ENCODE peak calls at places on chromosome 5, in four cellular contexts. One of them, this sample, is unnamed.

GRCh38 chr5:69137807-69138206 is 29.1 kb upstream of the CCNB1 start:
- DNase-seq in CD4-positive, alpha-beta T cell: no peak
- DNase-seq in progenitor cell of endocrine pancreas: no peak
- DNase-seq in upper lobe of right lung: no peak
- DNase-seq in this sample: no peak

GRCh38 chr5:172730222-172730621 is 40.8 kb downstream of the DUSP1 start:
- DNase-seq in CD4-positive, alpha-beta T cell: no peak
- DNase-seq in progenitor cell of endocrine pancreas: no peak
- DNase-seq in upper lobe of right lung: no peak
- DNase-seq in this sample: no peak

GRCh38 chr5:150461231-150461630 is 11.7 kb upstream of the RPS14 start:
- DNase-seq in CD4-positive, alpha-beta T cell: no peak
- DNase-seq in progenitor cell of endocrine pancreas: no peak
- DNase-seq in upper lobe of right lung: no peak
- DNase-seq in this sample: no peak

GRCh38 chr5:6088706-6089105 is 289.6 kb downstream of the MED10 start:
- DNase-seq in CD4-positive, alpha-beta T cell: no peak
- DNase-seq in progenitor cell of endocrine pancreas: no peak
- DNase-seq in upper lobe of right lung: no peak
- DNase-seq in this sample: no peak

GRCh38 chr5:93328833-93329232 is 252.2 kb downstream of the NR2F1-AS1 start:
- DNase-seq in CD4-positive, alpha-beta T cell: no peak
- DNase-seq in progenitor cell of endocrine pancreas: no peak
- DNase-seq in upper lobe of right lung: no peak
- DNase-seq in this sample: no peak

GRCh38 chr5:117701067-117701466 is 1126.4 kb upstream of the SEMA6A start:
- DNase-seq in CD4-positive, alpha-beta T cell: no peak
- DNase-seq in progenitor cell of endocrine pancreas: no peak
- DNase-seq in upper lobe of right lung: no peak
- DNase-seq in this sample: no peak

GRCh38 chr5:56152437-56152836 is 80.7 kb downstream of the ANKRD55 start:
- DNase-seq in CD4-positive, alpha-beta T cell: no peak
- DNase-seq in progenitor cell of endocrine pancreas: no peak
- DNase-seq in upper lobe of right lung: no peak
- DNase-seq in this sample: no peak

GRCh38 chr5:33008751-33009418 is 297.8 kb downstream of the NPR3 start:
- DNase-seq in CD4-positive, alpha-beta T cell: no peak
- DNase-seq in progenitor cell of endocrine pancreas: no peak
- DNase-seq in upper lobe of right lung: no peak
- DNase-seq in this sample: no peak

GRCh38 chr5:119816055-119816454 is 186.7 kb downstream of the FAM170A start:
- DNase-seq in CD4-positive, alpha-beta T cell: no peak
- DNase-seq in progenitor cell of endocrine pancreas: no peak
- DNase-seq in upper lobe of right lung: no peak
- DNase-seq in this sample: no peak

GRCh38 chr5:133526368-133526767 is 86.0 kb downstream of the FSTL4 start:
- DNase-seq in CD4-positive, alpha-beta T cell: no peak
- DNase-seq in progenitor cell of endocrine pancreas: no peak
- DNase-seq in upper lobe of right lung: no peak
- DNase-seq in this sample: no peak

GRCh38 chr5:93735378-93735777 is 6.0 kb downstream of the POU5F2 start:
- DNase-seq in CD4-positive, alpha-beta T cell: no peak
- DNase-seq in progenitor cell of endocrine pancreas: no peak
- DNase-seq in upper lobe of right lung: no peak
- DNase-seq in this sample: no peak

GRCh38 chr5:135007749-135008363 is 26.2 kb downstream of the PITX1 start:
- DNase-seq in CD4-positive, alpha-beta T cell: no peak
- DNase-seq in progenitor cell of endocrine pancreas: no peak
- DNase-seq in upper lobe of right lung: no peak
- DNase-seq in this sample: no peak

GRCh38 chr5:128378196-128378595 is 159.8 kb downstream of the FBN2 start:
- DNase-seq in CD4-positive, alpha-beta T cell: no peak
- DNase-seq in progenitor cell of endocrine pancreas: no peak
- DNase-seq in upper lobe of right lung: no peak
- DNase-seq in this sample: no peak

GRCh38 chr5:61701877-61702602 is 370.0 kb downstream of the ZSWIM6 start:
- DNase-seq in CD4-positive, alpha-beta T cell: no peak
- DNase-seq in progenitor cell of endocrine pancreas: no peak
- DNase-seq in upper lobe of right lung: no peak
- DNase-seq in this sample: no peak

GRCh38 chr5:10863763-10864383 is 102.8 kb upstream of the DAP start:
- DNase-seq in CD4-positive, alpha-beta T cell: peak
- DNase-seq in progenitor cell of endocrine pancreas: no peak
- DNase-seq in upper lobe of right lung: no peak
- DNase-seq in this sample: peak

GRCh38 chr5:121949885-121950284 is 11.9 kb upstream of the SRFBP1 start:
- DNase-seq in CD4-positive, alpha-beta T cell: no peak
- DNase-seq in progenitor cell of endocrine pancreas: peak
- DNase-seq in upper lobe of right lung: no peak
- DNase-seq in this sample: peak

GRCh38 chr5:108637110-108637509 is 110.6 kb upstream of the FER start:
- DNase-seq in CD4-positive, alpha-beta T cell: no peak
- DNase-seq in progenitor cell of endocrine pancreas: no peak
- DNase-seq in upper lobe of right lung: no peak
- DNase-seq in this sample: no peak

GRCh38 chr5:5421149-5421960 is 1.1 kb upstream of the ICE1 start:
- DNase-seq in CD4-positive, alpha-beta T cell: no peak
- DNase-seq in progenitor cell of endocrine pancreas: no peak
- DNase-seq in upper lobe of right lung: no peak
- DNase-seq in this sample: peak

GRCh38 chr5:140221697-140222223 is 46.8 kb downstream of the CYSTM1 start:
- DNase-seq in CD4-positive, alpha-beta T cell: no peak
- DNase-seq in progenitor cell of endocrine pancreas: no peak
- DNase-seq in upper lobe of right lung: no peak
- DNase-seq in this sample: no peak

GRCh38 chr5:91119265-91119664 is 263.9 kb downstream of the ARRDC3 start:
- DNase-seq in CD4-positive, alpha-beta T cell: no peak
- DNase-seq in progenitor cell of endocrine pancreas: no peak
- DNase-seq in upper lobe of right lung: no peak
- DNase-seq in this sample: no peak

GRCh38 chr5:35285011-35285410 is 54.7 kb upstream of the PRLR start:
- DNase-seq in CD4-positive, alpha-beta T cell: no peak
- DNase-seq in progenitor cell of endocrine pancreas: no peak
- DNase-seq in upper lobe of right lung: no peak
- DNase-seq in this sample: no peak

GRCh38 chr5:129104910-129105455 is 10.4 kb downstream of the ISOC1 start:
- DNase-seq in CD4-positive, alpha-beta T cell: no peak
- DNase-seq in progenitor cell of endocrine pancreas: no peak
- DNase-seq in upper lobe of right lung: no peak
- DNase-seq in this sample: no peak

GRCh38 chr5:173710528-173710927 is 94.1 kb upstream of the BOD1 start:
- DNase-seq in CD4-positive, alpha-beta T cell: no peak
- DNase-seq in progenitor cell of endocrine pancreas: no peak
- DNase-seq in upper lobe of right lung: peak
- DNase-seq in this sample: no peak

GRCh38 chr5:54986269-54986654 is 869 bp upstream of the ESM1 start:
- DNase-seq in CD4-positive, alpha-beta T cell: no peak
- DNase-seq in progenitor cell of endocrine pancreas: no peak
- DNase-seq in upper lobe of right lung: no peak
- DNase-seq in this sample: no peak

GRCh38 chr5:36398137-36398536 is 96.4 kb upstream of the RANBP3L start:
- DNase-seq in CD4-positive, alpha-beta T cell: no peak
- DNase-seq in progenitor cell of endocrine pancreas: no peak
- DNase-seq in upper lobe of right lung: no peak
- DNase-seq in this sample: no peak

GRCh38 chr5:110333384-110333783 is 393.1 kb downstream of the TMEM232 start:
- DNase-seq in CD4-positive, alpha-beta T cell: no peak
- DNase-seq in progenitor cell of endocrine pancreas: no peak
- DNase-seq in upper lobe of right lung: no peak
- DNase-seq in this sample: peak
- TF ChIP-seq CTCF in CD4-positive, alpha-beta T cell: no peak
- TF ChIP-seq CTCF in progenitor cell of endocrine pancreas: peak
- TF ChIP-seq CTCF in upper lobe of right lung: no peak
- TF ChIP-seq CTCF in this sample: peak

DNA sequence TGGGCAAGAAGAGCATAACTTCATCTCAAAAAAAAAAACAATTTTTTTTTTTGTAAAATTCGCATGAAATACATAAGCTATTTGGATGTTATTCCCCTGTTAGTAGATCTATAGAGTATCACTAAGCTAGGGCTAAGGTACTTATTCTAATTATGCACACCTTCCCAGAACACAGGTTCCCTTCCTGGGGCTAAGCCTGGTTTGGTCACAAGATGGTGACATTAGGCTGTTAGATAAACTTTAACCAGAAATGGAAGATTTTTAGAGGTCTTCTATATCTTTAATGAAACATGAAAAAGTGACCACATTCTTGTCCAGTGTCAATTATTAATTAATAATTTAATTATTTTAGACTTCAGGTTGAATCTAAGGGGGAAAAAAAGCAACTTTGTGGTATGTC is 433.5 kb downstream of the CDH18 start:
- DNase-seq in CD4-positive, alpha-beta T cell: no peak
- DNase-seq in progenitor cell of endocrine pancreas: no peak
- DNase-seq in upper lobe of right lung: no peak
- DNase-seq in this sample: no peak
- TF ChIP-seq CTCF in CD4-positive, alpha-beta T cell: no peak
- TF ChIP-seq CTCF in progenitor cell of endocrine pancreas: peak
- TF ChIP-seq CTCF in upper lobe of right lung: no peak
- TF ChIP-seq CTCF in this sample: no peak

GRCh38 chr5:16437974-16438373 is 27.6 kb downstream of the ZNF622 start:
- DNase-seq in CD4-positive, alpha-beta T cell: no peak
- DNase-seq in progenitor cell of endocrine pancreas: no peak
- DNase-seq in upper lobe of right lung: no peak
- DNase-seq in this sample: no peak
- TF ChIP-seq CTCF in CD4-positive, alpha-beta T cell: no peak
- TF ChIP-seq CTCF in progenitor cell of endocrine pancreas: no peak
- TF ChIP-seq CTCF in upper lobe of right lung: no peak
- TF ChIP-seq CTCF in this sample: no peak

DNA sequence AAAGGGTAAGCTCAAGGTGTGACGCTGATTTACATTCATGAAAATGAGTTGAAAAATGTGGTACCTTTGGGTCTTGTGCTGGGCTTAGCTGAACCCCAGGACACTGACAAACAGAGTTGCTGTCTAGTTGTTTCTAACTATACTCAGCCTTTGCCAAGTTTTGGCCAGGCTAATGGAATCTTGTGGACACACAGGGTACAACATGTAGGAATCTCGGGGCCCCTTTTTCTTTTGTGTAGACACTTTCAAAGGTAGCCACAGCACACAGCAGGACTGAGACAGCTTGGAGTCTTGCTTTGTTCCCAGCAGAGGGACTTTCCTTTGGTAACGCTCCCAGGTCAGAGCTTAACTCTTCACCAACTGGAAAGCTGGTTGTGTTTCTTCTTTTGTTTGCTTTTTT is 7.8 kb downstream of the LIX1 start:
- DNase-seq in CD4-positive, alpha-beta T cell: no peak
- DNase-seq in progenitor cell of endocrine pancreas: no peak
- DNase-seq in upper lobe of right lung: no peak
- DNase-seq in this sample: no peak
- TF ChIP-seq CTCF in CD4-positive, alpha-beta T cell: no peak
- TF ChIP-seq CTCF in progenitor cell of endocrine pancreas: no peak
- TF ChIP-seq CTCF in upper lobe of right lung: no peak
- TF ChIP-seq CTCF in this sample: no peak

GRCh38 chr5:59724482-59725392 is 168.8 kb downstream of the PDE4D start:
- DNase-seq in CD4-positive, alpha-beta T cell: no peak
- DNase-seq in progenitor cell of endocrine pancreas: no peak
- DNase-seq in upper lobe of right lung: no peak
- DNase-seq in this sample: peak
- TF ChIP-seq CTCF in CD4-positive, alpha-beta T cell: no peak
- TF ChIP-seq CTCF in progenitor cell of endocrine pancreas: peak
- TF ChIP-seq CTCF in upper lobe of right lung: peak
- TF ChIP-seq CTCF in this sample: peak

GRCh38 chr5:132238901-132239500 is 11.3 kb upstream of the P4HA2 start:
- DNase-seq in CD4-positive, alpha-beta T cell: no peak
- DNase-seq in progenitor cell of endocrine pancreas: no peak
- DNase-seq in upper lobe of right lung: peak
- DNase-seq in this sample: no peak

GRCh38 chr5:132237670-132238069 is 10.0 kb upstream of the P4HA2 start:
- DNase-seq in CD4-positive, alpha-beta T cell: no peak
- DNase-seq in progenitor cell of endocrine pancreas: no peak
- DNase-seq in upper lobe of right lung: peak
- DNase-seq in this sample: no peak

GRCh38 chr5:132238169-132238744 is 10.6 kb upstream of the P4HA2 start:
- DNase-seq in CD4-positive, alpha-beta T cell: peak
- DNase-seq in progenitor cell of endocrine pancreas: peak
- DNase-seq in upper lobe of right lung: peak
- DNase-seq in this sample: peak

GRCh38 chr5:132235340-132235739 is 7.7 kb upstream of the P4HA2 start:
- DNase-seq in CD4-positive, alpha-beta T cell: no peak
- DNase-seq in progenitor cell of endocrine pancreas: no peak
- DNase-seq in upper lobe of right lung: no peak
- DNase-seq in this sample: no peak

DNA sequence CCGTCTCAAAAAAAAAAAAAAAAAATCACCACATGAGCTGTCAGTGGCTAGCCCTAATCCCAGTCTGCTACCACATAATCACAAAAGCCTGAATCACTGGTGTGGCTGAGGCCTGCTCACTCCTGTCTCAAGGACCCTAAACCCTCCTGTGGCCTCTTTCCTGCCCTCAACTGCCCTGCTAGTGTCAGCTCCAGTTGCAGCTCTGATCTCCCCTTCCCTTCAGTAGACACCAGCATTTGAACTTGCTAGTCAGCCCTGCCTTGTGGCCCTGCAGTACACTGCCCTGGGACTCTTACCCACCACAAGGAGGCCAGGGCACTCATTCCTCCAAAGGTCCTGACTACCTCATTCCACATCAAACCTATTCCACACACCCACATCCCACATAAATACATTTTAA is 9.5 kb upstream of the P4HA2 start:
- DNase-seq in CD4-positive, alpha-beta T cell: no peak
- DNase-seq in progenitor cell of endocrine pancreas: no peak
- DNase-seq in upper lobe of right lung: peak
- DNase-seq in this sample: no peak
- TF ChIP-seq CTCF in CD4-positive, alpha-beta T cell: no peak
- TF ChIP-seq CTCF in progenitor cell of endocrine pancreas: no peak
- TF ChIP-seq CTCF in upper lobe of right lung: no peak
- TF ChIP-seq CTCF in this sample: no peak

This sample was measured in nephron progenitor cell.